ENCODE peak calls at places on chromosomes 7 and 10, in eight cellular contexts. C, Z, B, K, Q, G, N and X are unnamed samples. For H3K27me3, the result is how much of the 10 kb centered on the place peaks cover.

GRCh38 chr10:30491204-30491603 is 57.2 kb downstream of the MAP3K8 start:
- DNase-seq in Q (no peak), Z (no peak), B (peak), G (no peak), K (no peak), C (no peak), N (no peak), X (no peak)

GRCh38 chr7:98674881-98675280 is 57.8 kb downstream of the NPTX2 start:
- DNase-seq in N (no peak), Z (no peak), C (no peak), G (no peak), Q (no peak), B (no peak), K (no peak), X (no peak)

GRCh38 chr7:130095812-130096211 is 25.5 kb downstream of the KLHDC10 start:
- DNase-seq in Q (no peak), G (no peak), K (no peak), Z (no peak), N (no peak), C (no peak), B (no peak), X (no peak)

GRCh38 chr7:158759749-158760444 is 55.3 kb upstream of the NCAPG2 start:
- DNase-seq in B (no peak), Q (no peak), Z (no peak), N (no peak), K (no peak), C (no peak), G (no peak), X (no peak)

GRCh38 chr7:82494420-82494819 is 50.8 kb upstream of the CACNA2D1 start:
- DNase-seq in Z (no peak), K (no peak), B (no peak), N (no peak), Q (no peak), C (no peak), G (no peak), X (no peak)

GRCh38 chr10:84256510-84257342 is 11.9 kb downstream of the RGR start:
- DNase-seq in K (peak), G (peak), N (no peak), B (peak), C (no peak), Z (no peak), Q (peak), X (peak)

GRCh38 chr7:15594461-15594860 is 32.6 kb upstream of the AGMO start:
- DNase-seq in C (no peak), N (no peak), G (no peak), Q (no peak), Z (no peak), K (no peak), B (peak), X (no peak)

GRCh38 chr7:26723140-26723539 is 141.2 kb downstream of the SKAP2 start:
- DNase-seq in N (no peak), G (no peak), C (no peak), Q (no peak), B (no peak), K (no peak), Z (no peak), X (no peak)

GRCh38 chr7:117830422-117830954 is 42.8 kb downstream of the CTTNBP2 start:
- DNase-seq in Q (peak), K (no peak), G (no peak), N (no peak), Z (no peak), C (no peak), B (no peak), X (peak)

GRCh38 chr7:131896189-131896855 is 339.9 kb upstream of the PODXL start:
- DNase-seq in B (no peak), Q (no peak), K (no peak), G (no peak), C (no peak), N (no peak), Z (no peak), X (no peak)
- H3K27ac ChIP-seq in B (no peak), Q (no peak), K (no peak), G (no peak), C (peak), N (no peak), Z (no peak), X (no peak)

GRCh38 chr10:101777857-101778145 is 1.9 kb upstream of the FGF8 start:
- DNase-seq in B (no peak), Z (no peak), N (no peak), G (no peak), Q (no peak), C (no peak), K (no peak), X (no peak)
- H3K27me3 ChIP-seq in B (under half), Z (half or more), N (under half), G (half or more), Q (half or more), C (under half), K (under half), X (under half)

GRCh38 chr10:44990302-44990655 is 10.4 kb upstream of the ZNF22 start:
- DNase-seq in Q (no peak), B (no peak), Z (no peak), C (no peak), G (no peak), N (peak), K (no peak), X (peak)
- TF ChIP-seq CTCF in Q (no peak), B (no peak), Z (peak), C (no peak), G (peak), N (no peak), K (no peak), X (no peak)

GRCh38 chr7:88664630-88665233 is 94.8 kb upstream of the ZNF804B start:
- DNase-seq in K (no peak), N (no peak), B (peak), C (no peak), G (no peak), Z (no peak), Q (no peak), X (no peak)

GRCh38 chr7:88668591-88668990 is 90.9 kb upstream of the ZNF804B start:
- DNase-seq in G (no peak), B (no peak), C (no peak), K (no peak), N (no peak), Q (no peak), Z (no peak), X (no peak)

GRCh38 chr7:88665892-88666514 is 93.5 kb upstream of the ZNF804B start:
- DNase-seq in C (no peak), K (no peak), G (no peak), N (no peak), B (no peak), Q (no peak), Z (no peak), X (no peak)

GRCh38 chr7:88669913-88670312 is 89.6 kb upstream of the ZNF804B start:
- DNase-seq in K (no peak), C (no peak), B (no peak), G (no peak), Z (no peak), Q (no peak), N (no peak), X (no peak)

GRCh38 chr7:88670536-88670935 is 89.0 kb upstream of the ZNF804B start:
- DNase-seq in N (no peak), C (no peak), G (no peak), Z (no peak), B (no peak), Q (no peak), K (no peak), X (no peak)
- H3K27ac ChIP-seq in N (no peak), C (no peak), G (no peak), Z (no peak), B (no peak), Q (no peak), K (no peak), X (no peak)

GRCh38 chr10:63675171-63675570 is 154.0 kb downstream of the REEP3 start:
- DNase-seq in B (no peak), Z (no peak), C (no peak), K (no peak), N (no peak), Q (no peak), G (no peak), X (peak)

GRCh38 chr10:63672491-63672890 is 151.3 kb downstream of the REEP3 start:
- DNase-seq in K (no peak), B (no peak), Q (no peak), C (no peak), N (no peak), G (no peak), Z (no peak), X (no peak)

GRCh38 chr10:63671317-63671937 is 150.2 kb downstream of the REEP3 start:
- DNase-seq in C (no peak), G (no peak), Z (no peak), N (no peak), B (no peak), Q (no peak), K (no peak), X (peak)

GRCh38 chr10:63673846-63674245 is 152.6 kb downstream of the REEP3 start:
- DNase-seq in B (no peak), Q (no peak), G (no peak), C (no peak), K (no peak), Z (no peak), N (no peak), X (no peak)

DNA sequence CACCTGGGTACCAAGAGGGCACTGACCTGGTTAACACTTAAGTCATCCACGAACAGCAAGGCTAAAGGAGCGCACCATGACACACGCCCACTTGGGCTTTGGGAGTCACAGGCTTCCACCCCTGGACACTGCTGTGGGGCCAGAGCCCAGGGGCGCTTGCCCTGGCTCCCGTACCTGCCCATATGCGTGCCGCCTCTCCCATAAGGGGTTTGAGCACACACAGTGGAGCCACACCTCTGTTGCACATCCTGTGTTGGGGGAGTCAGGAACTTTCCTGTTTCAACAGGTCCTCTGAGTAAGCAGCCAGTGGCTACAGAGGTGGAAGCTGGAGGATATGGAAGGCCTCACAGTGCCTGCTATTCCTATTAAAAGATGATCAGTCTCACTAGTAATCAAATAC is 152.0 kb downstream of the REEP3 start:
- DNase-seq in Z (no peak), K (no peak), G (no peak), C (no peak), N (no peak), B (no peak), Q (no peak), X (no peak)
- H3K27me3 ChIP-seq in Z (under half), K (under half), G (under half), C (under half), N (under half), B (under half), Q (under half), X (under half)

GRCh38 chr7:45324683-45325237 is 167.2 kb downstream of the RAMP3 start:
- DNase-seq in G (no peak), K (no peak), B (no peak), Q (no peak), C (no peak), Z (no peak), N (no peak), X (no peak)

GRCh38 chr7:45325378-45325777 is 167.8 kb downstream of the RAMP3 start:
- DNase-seq in K (no peak), C (no peak), G (no peak), Z (no peak), N (no peak), Q (no peak), B (no peak), X (no peak)

GRCh38 chr7:45331563-45331962 is 174.0 kb downstream of the RAMP3 start:
- DNase-seq in K (no peak), Q (no peak), C (no peak), N (no peak), G (no peak), Z (no peak), B (no peak), X (no peak)

DNA sequence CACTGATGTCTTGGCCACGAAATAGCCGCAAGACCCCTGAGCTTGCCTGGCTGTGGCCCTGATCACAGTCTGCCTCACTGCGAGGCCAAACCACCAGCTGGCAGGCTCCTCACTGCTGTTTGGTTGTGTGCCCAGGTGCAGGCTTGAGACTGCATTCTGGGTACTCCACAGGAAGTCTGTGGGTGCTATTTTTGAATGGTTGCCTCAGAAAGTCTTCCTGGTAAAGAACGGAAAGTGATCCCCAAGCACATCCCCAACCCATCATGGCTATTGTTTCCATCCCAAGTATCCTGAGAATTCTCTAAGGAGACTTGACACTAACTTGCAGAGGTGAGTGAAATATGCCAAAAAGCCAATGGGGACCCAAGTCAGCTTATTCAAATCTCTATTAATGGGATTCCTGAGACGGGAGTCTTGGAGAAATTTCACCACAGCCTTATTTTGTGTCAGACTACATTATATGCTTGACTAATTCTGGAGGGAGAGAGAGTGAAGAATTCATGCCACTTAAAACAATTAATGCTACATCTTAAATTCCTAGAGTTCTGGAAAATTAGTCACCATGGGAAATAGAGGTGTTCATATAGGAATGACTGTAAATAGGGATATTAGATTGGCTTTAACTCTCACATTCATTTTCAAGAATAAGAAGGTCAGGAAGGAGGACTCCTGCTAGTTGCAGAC is 170.9 kb downstream of the RAMP3 start:
- DNase-seq in N (no peak), K (no peak), Z (no peak), B (no peak), Q (no peak), C (no peak), G (no peak), X (no peak)
- TF ChIP-seq CTCF in N (no peak), K (no peak), Z (no peak), B (no peak), Q (no peak), C (no peak), G (no peak), X (no peak)

GRCh38 chr10:95730233-95730632 is 25.7 kb upstream of the ENTPD1 start:
- DNase-seq in G (no peak), Z (no peak), N (no peak), B (no peak), K (no peak), C (no peak), Q (no peak), X (no peak)
- H3K27ac ChIP-seq in G (peak), Z (peak), N (no peak), B (no peak), K (no peak), C (no peak), Q (peak), X (no peak)